ENCODE peak calls at places on chromosomes 13 and 19, in eight cellular contexts. A is H9, E is NB4, P is nephron progenitor cell, W is psoas muscle, V is fibroblast of villous mesenchyme, S is astrocyte of the cerebellum, L is uterus. I is an unnamed sample.

GRCh38 chr19:30471441-30471840 is 99.3 kb downstream of the ZNF536 start:
- DNase-seq in A (no peak), L (no peak), P (no peak), S (no peak), V (no peak), E (no peak), W (no peak), I (no peak)

GRCh38 chr13:76969488-76970365 is 21.4 kb downstream of the ACOD1 start:
- DNase-seq in V (peak), E (no peak), W (no peak), A (no peak), S (no peak), P (no peak), L (no peak), I (peak)

GRCh38 chr19:30068528-30069395 is 126.7 kb downstream of the URI1 start:
- DNase-seq in W (no peak), L (no peak), V (no peak), A (peak), P (no peak), E (no peak), S (no peak), I (no peak)

GRCh38 chr19:1383014-1383310 is 745 bp upstream of the NDUFS7 start:
- DNase-seq in L (no peak), E (peak), A (no peak), V (no peak), P (no peak), S (no peak), W (no peak), I (no peak)

GRCh38 chr13:20388184-20388583 is 137.5 kb downstream of the CRYL1 start:
- DNase-seq in P (no peak), W (no peak), A (no peak), S (no peak), E (no peak), V (no peak), L (no peak), I (no peak)

GRCh38 chr13:48236528-48237353 is 3.7 kb downstream of the ITM2B start:
- DNase-seq in A (no peak), L (no peak), W (no peak), S (no peak), V (peak), P (no peak), E (peak), I (no peak)

GRCh38 chr19:1768248-1768647 is 14.9 kb downstream of the ONECUT3 start:
- DNase-seq in V (peak), E (peak), S (no peak), P (peak), L (no peak), W (no peak), A (peak), I (no peak)

GRCh38 chr19:55723491-55723890 is 14.7 kb downstream of the NLRP9 start:
- DNase-seq in L (no peak), V (no peak), S (no peak), P (no peak), W (no peak), E (no peak), A (no peak), I (no peak)

GRCh38 chr19:10105241-10106099 is 692 bp upstream of the PPAN start:
- DNase-seq in L (no peak), W (no peak), V (no peak), A (no peak), S (no peak), E (no peak), P (no peak), I (no peak)

GRCh38 chr19:51470966-51471365 is 7.4 kb upstream of the CEACAM18 start:
- DNase-seq in P (no peak), V (no peak), W (no peak), L (no peak), A (no peak), E (peak), S (no peak), I (no peak)

GRCh38 chr19:16258440-16258903 is 60.8 kb downstream of the AP1M1 start:
- DNase-seq in S (no peak), L (peak), A (no peak), P (no peak), E (peak), W (peak), V (no peak), I (no peak)

GRCh38 chr13:54210397-54211050 is 1181.9 kb downstream of the OLFM4 start:
- DNase-seq in W (no peak), P (no peak), L (no peak), A (no peak), E (no peak), V (no peak), S (no peak), I (no peak)

GRCh38 chr13:50419896-50420295 is 404.7 kb downstream of the KCNRG start:
- DNase-seq in E (no peak), P (no peak), A (no peak), S (no peak), L (no peak), V (no peak), W (peak), I (no peak)

GRCh38 chr19:801030-801860 is 4.0 kb downstream of the PTBP1 start:
- DNase-seq in A (no peak), E (no peak), P (no peak), V (no peak), S (no peak), L (peak), W (peak), I (no peak)

GRCh38 chr19:2039959-2040646 is 10.9 kb downstream of the MKNK2 start:
- DNase-seq in V (no peak), E (no peak), S (no peak), A (no peak), L (no peak), P (no peak), W (peak), I (no peak)

GRCh38 chr13:77207943-77208342 is 119.0 kb downstream of the MYCBP2 start:
- DNase-seq in E (no peak), S (peak), V (peak), A (no peak), L (no peak), W (no peak), P (no peak), I (peak)

GRCh38 chr19:48552406-48553322 is 692 bp downstream of the SULT2B1 start:
- DNase-seq in S (no peak), W (no peak), A (no peak), E (peak), V (no peak), L (no peak), P (no peak), I (no peak)

GRCh38 chr19:18194554-18195238 is 1.7 kb downstream of the MPV17L2 start:
- DNase-seq in L (peak), S (peak), A (peak), V (peak), W (peak), P (peak), E (no peak), I (no peak)

GRCh38 chr19:13260883-13261653 is 110.9 kb downstream of the IER2 start:
- DNase-seq in W (no peak), S (peak), E (peak), L (no peak), P (no peak), A (no peak), V (peak), I (peak)

GRCh38 chr19:13376537-13376936 is 129.7 kb downstream of the CACNA1A start:
- DNase-seq in L (no peak), W (no peak), V (no peak), A (no peak), P (no peak), E (no peak), S (no peak), I (no peak)

GRCh38 chr13:31182987-31183386 is 16.8 kb upstream of the B3GLCT start:
- DNase-seq in P (no peak), W (no peak), L (no peak), A (no peak), E (no peak), V (no peak), S (no peak), I (no peak)

GRCh38 chr19:4084547-4084877 is 17.8 kb upstream of the ZBTB7A start:
- DNase-seq in E (no peak), V (no peak), S (no peak), L (no peak), P (no peak), W (no peak), A (no peak), I (no peak)

GRCh38 chr13:59801107-59801880 is 362.4 kb downstream of the DIAPH3 start:
- DNase-seq in W (no peak), V (no peak), S (no peak), P (no peak), E (peak), L (no peak), A (no peak), I (no peak)

GRCh38 chr19:5985098-5985783 is 7.3 kb upstream of the RANBP3 start:
- DNase-seq in S (no peak), A (no peak), E (no peak), L (no peak), P (no peak), V (peak), W (no peak), I (peak)

GRCh38 chr13:23695711-23696512 is 125.7 kb downstream of the TNFRSF19 start:
- DNase-seq in E (peak), L (no peak), P (no peak), A (peak), S (no peak), V (no peak), W (peak), I (no peak)

GRCh38 chr19:54805665-54806515 is 2.5 kb downstream of the KIR2DL4 start:
- DNase-seq in W (no peak), V (no peak), L (no peak), P (no peak), E (no peak), S (no peak), A (no peak), I (no peak)

GRCh38 chr13:36275190-36276002 is 22.2 kb downstream of the CCDC169 start:
- DNase-seq in P (peak), S (peak), V (peak), E (peak), L (peak), W (no peak), A (no peak), I (peak)

GRCh38 chr19:52823676-52824075 is 2.2 kb upstream of the ZNF28 start:
- DNase-seq in L (no peak), W (no peak), A (no peak), V (no peak), E (no peak), S (no peak), P (no peak), I (no peak)

GRCh38 chr13:112722433-112723250 is 32.8 kb downstream of the ATP11A start:
- DNase-seq in W (no peak), S (peak), L (peak), A (no peak), V (peak), P (no peak), E (no peak), I (peak)

GRCh38 chr13:107251321-107251720 is 683.4 kb upstream of the ARGLU1 start:
- DNase-seq in S (no peak), V (peak), A (no peak), E (no peak), L (no peak), P (no peak), W (no peak), I (no peak)

GRCh38 chr19:40673377-40673776 is 17.1 kb downstream of the NUMBL start:
- DNase-seq in E (no peak), A (no peak), S (no peak), L (no peak), P (no peak), V (no peak), W (no peak), I (no peak)

GRCh38 chr13:113749956-113750355 is 9.1 kb upstream of the TMEM255B start:
- DNase-seq in S (no peak), V (no peak), W (no peak), L (no peak), A (no peak), P (no peak), E (no peak), I (no peak)

GRCh38 chr13:48858122-48858521 is 117.6 kb upstream of the FNDC3A start:
- DNase-seq in P (no peak), E (peak), A (no peak), W (no peak), V (no peak), L (no peak), S (no peak), I (no peak)

GRCh38 chr13:75635621-75636338 is at the start of gene LMO7:
- DNase-seq in V (peak), W (peak), L (peak), E (peak), A (peak), S (no peak), P (peak), I (peak)

DNA sequence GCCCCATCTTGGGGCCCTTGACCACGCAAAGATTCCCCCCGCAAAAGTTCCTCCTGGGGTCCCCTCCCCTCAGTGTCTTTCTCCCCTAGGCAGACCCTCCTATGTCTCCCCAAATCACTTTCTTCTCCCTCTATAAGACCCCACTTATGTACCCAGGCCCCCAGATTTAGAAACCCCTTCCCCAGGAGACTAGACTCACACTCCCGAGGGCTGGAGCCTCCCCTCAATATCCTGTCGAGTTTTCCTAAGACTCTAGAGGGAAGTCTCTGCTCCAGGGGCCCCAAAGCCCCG is 1.4 kb downstream of the SLC1A5 start:
- DNase-seq in A (no peak), W (no peak), L (no peak), P (no peak), E (no peak), S (no peak), V (no peak), I (no peak)
- TF ChIP-seq CTCF in A (no peak), W (no peak), L (no peak), P (no peak), E (no peak), S (no peak), V (no peak), I (no peak)

GRCh38 chr19:45883881-45884681 is 1.9 kb downstream of the IRF2BP1 start:
- DNase-seq in S (no peak), E (no peak), W (no peak), A (no peak), V (no peak), L (no peak), P (no peak), I (no peak)

GRCh38 chr19:45881909-45882528 is 3.9 kb downstream of the IRF2BP1 start:
- DNase-seq in P (no peak), S (no peak), V (no peak), W (no peak), A (peak), L (no peak), E (no peak), I (no peak)

GRCh38 chr19:45882652-45883585 is 3.0 kb downstream of the IRF2BP1 start:
- DNase-seq in E (peak), V (peak), A (peak), S (peak), W (peak), P (peak), L (peak), I (peak)

GRCh38 chr19:45884682-45885555 is 1.0 kb downstream of the IRF2BP1 start:
- DNase-seq in A (peak), P (peak), S (no peak), V (no peak), E (peak), W (peak), L (no peak), I (no peak)

GRCh38 chr19:45883586-45883880 is 2.4 kb downstream of the IRF2BP1 start:
- DNase-seq in E (no peak), A (no peak), V (no peak), S (no peak), L (no peak), W (no peak), P (no peak), I (no peak)
- TF ChIP-seq CTCF in E (no peak), A (peak), V (no peak), S (no peak), L (peak), W (no peak), P (peak), I (peak)

DNA sequence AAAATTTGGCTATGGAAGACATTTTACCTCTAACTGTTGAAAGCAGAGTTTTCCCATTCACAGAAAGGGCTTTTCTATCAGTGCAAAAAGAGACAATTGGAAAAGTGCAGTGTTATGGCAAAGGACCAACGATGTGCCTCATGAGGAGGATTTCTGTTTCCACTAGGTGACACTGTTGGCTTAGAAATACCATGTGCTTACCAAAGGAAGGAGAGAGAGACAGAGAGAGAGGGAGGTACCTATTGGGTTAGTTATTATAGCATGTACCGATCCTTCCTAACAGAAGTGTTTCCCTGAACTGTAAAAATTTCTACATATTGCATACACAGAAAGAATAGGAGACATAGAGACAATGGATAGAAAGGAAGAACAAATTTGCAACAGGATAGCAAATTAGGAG is 23.9 kb upstream of the PSG4 start:
- DNase-seq in P (no peak), V (peak), E (peak), A (no peak), L (no peak), W (no peak), S (no peak), I (no peak)
- TF ChIP-seq CTCF in P (no peak), V (peak), E (no peak), A (no peak), L (no peak), W (no peak), S (peak), I (no peak)

DNA sequence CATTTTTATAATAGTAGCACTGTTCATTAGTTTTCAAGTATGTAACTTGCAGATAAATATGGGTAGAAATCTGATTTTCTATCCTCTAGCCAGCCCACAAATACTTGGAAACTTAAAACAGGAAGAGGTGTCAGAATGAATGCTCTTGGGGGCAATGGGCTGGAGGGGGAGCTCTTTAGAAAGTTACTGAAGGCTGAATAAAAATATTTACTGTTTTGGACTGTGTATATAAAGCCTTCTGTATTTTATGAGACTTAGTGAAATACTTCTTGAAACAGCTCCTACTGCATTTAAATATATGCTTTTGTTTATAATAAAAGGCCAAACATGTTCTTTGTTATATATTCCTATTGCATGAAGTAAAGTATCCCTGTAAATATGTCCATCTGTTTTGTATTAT is 138.8 kb downstream of the RGCC start:
- DNase-seq in P (no peak), V (peak), E (no peak), W (no peak), A (no peak), S (no peak), L (no peak), I (no peak)
- TF ChIP-seq CTCF in P (no peak), V (no peak), E (no peak), W (no peak), A (no peak), S (peak), L (no peak), I (peak)

GRCh38 chr19:44356383-44357111 is at the start of gene ZNF112:
- DNase-seq in V (peak), S (peak), E (no peak), A (peak), L (peak), W (peak), P (peak), I (peak)
- TF ChIP-seq CTCF in V (no peak), S (no peak), E (no peak), A (no peak), L (no peak), W (no peak), P (no peak), I (no peak)

GRCh38 chr19:11551603-11552235 is 7.3 kb downstream of the ELOF1 start:
- DNase-seq in P (peak), W (no peak), E (peak), S (no peak), L (peak), A (peak), V (peak), I (peak)
- TF ChIP-seq CTCF in P (peak), W (peak), E (peak), S (peak), L (peak), A (peak), V (peak), I (peak)

DNA sequence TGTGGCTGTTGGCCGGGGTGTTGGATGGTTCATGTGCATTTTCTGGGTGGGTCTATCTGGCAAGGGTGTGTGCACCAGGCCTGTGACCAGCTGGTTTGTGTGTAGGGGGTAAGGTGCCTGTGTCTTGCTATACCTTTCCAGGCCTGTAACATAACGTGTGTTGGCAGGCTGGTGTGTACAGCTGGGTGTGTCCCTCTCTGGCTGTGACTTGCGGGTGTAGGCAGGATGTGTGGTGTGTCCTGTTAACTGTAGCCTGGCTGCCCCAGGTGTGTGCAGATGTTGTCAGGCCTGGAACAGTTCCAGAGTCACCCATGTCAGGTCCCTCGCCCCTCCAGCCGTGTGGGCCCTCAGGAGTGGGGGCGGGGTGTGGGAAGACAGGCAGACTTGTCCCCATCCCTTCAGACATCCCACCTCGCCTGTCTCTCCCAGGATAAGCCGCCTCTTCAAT is 9.8 kb downstream of the KCTD15 start:
- DNase-seq in L (no peak), A (no peak), W (peak), P (no peak), V (no peak), E (no peak), S (no peak), I (no peak)
- TF ChIP-seq CTCF in L (no peak), A (no peak), W (no peak), P (no peak), V (no peak), E (no peak), S (no peak), I (no peak)

DNA sequence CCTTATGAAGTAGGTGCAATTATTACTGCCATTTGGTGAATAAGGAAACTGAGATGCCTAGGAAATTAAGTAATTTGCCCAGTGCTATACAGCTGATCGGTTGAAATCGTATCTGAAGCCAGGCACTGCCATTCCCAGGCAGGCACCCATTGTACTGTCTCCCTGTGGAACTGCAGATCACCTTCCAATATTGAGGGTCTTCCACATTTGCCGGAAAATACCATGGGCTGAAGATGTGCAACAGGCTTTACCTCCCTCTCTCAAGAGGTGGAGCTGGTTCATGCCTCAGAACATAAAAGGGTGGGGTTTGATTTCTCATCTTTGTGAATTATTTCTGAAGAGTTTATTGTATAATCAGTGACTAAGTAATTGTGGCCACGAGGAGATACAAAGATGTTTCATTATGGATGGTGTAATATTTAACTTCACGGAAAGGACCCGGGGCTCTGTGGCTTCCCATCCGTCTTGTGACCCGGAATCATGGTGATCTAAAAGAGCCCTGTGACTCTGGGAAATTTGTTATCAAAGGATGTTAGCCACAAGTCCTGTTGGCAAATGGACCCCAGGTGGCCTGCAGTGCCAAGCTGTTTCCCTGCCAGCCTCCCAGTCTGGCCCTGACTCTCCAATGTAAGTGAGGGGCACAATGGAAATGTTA is 230.4 kb downstream of the LACC1 start:
- DNase-seq in P (no peak), V (no peak), W (no peak), E (no peak), L (no peak), A (no peak), S (no peak), I (no peak)
- TF ChIP-seq CTCF in P (no peak), V (no peak), W (no peak), E (no peak), L (no peak), A (no peak), S (no peak), I (no peak)

I was measured in HFFc6.